ENCODE peak calls at places on chromosomes 7 and 10, in seven cellular contexts. One of them, this sample, is unnamed.

GRCh38 chr10:63766766-63767505 is 245.7 kb downstream of the REEP3 start:
- DNase-seq in foreskin fibroblast: no peak
- DNase-seq in HFF-Myc: no peak
- DNase-seq in NCI-H748 treated with DMSO at 0.1 percent for 48 hours: no peak
- DNase-seq in cardiac fibroblast: peak
- DNase-seq in mesenteric fat pad: no peak
- DNase-seq in stimulated activated CD4-positive, alpha-beta T cell treated with anti-CD3 and anti-CD28 coated beads, TNF-alpha, amount 100 ng/mL, for 1 hour: no peak
- DNase-seq in this sample: no peak

GRCh38 chr7:102451371-102452054 is 13.2 kb downstream of the ALKBH4 start:
- DNase-seq in mesenteric fat pad: no peak
- DNase-seq in cardiac fibroblast: no peak
- DNase-seq in HFF-Myc: no peak
- DNase-seq in stimulated activated CD4-positive, alpha-beta T cell treated with anti-CD3 and anti-CD28 coated beads, TNF-alpha, amount 100 ng/mL, for 1 hour: no peak
- DNase-seq in foreskin fibroblast: no peak
- DNase-seq in NCI-H748 treated with DMSO at 0.1 percent for 48 hours: peak
- DNase-seq in this sample: no peak

GRCh38 chr10:108598320-108598695 is 1325.0 kb downstream of the XPNPEP1 start:
- DNase-seq in foreskin fibroblast: no peak
- DNase-seq in NCI-H748 treated with DMSO at 0.1 percent for 48 hours: no peak
- DNase-seq in stimulated activated CD4-positive, alpha-beta T cell treated with anti-CD3 and anti-CD28 coated beads, TNF-alpha, amount 100 ng/mL, for 1 hour: no peak
- DNase-seq in mesenteric fat pad: no peak
- DNase-seq in cardiac fibroblast: no peak
- DNase-seq in HFF-Myc: no peak
- DNase-seq in this sample: no peak

GRCh38 chr7:132386249-132386681 is 190.0 kb downstream of the PLXNA4 start:
- DNase-seq in cardiac fibroblast: peak
- DNase-seq in stimulated activated CD4-positive, alpha-beta T cell treated with anti-CD3 and anti-CD28 coated beads, TNF-alpha, amount 100 ng/mL, for 1 hour: no peak
- DNase-seq in HFF-Myc: no peak
- DNase-seq in mesenteric fat pad: peak
- DNase-seq in foreskin fibroblast: no peak
- DNase-seq in NCI-H748 treated with DMSO at 0.1 percent for 48 hours: peak
- DNase-seq in this sample: no peak

GRCh38 chr7:26657139-26657753 is 207.1 kb downstream of the SKAP2 start:
- DNase-seq in HFF-Myc: no peak
- DNase-seq in stimulated activated CD4-positive, alpha-beta T cell treated with anti-CD3 and anti-CD28 coated beads, TNF-alpha, amount 100 ng/mL, for 1 hour: no peak
- DNase-seq in cardiac fibroblast: no peak
- DNase-seq in foreskin fibroblast: no peak
- DNase-seq in mesenteric fat pad: no peak
- DNase-seq in NCI-H748 treated with DMSO at 0.1 percent for 48 hours: no peak
- DNase-seq in this sample: no peak

GRCh38 chr7:143901360-143901709 is 641 bp downstream of the TCAF1 start:
- DNase-seq in stimulated activated CD4-positive, alpha-beta T cell treated with anti-CD3 and anti-CD28 coated beads, TNF-alpha, amount 100 ng/mL, for 1 hour: no peak
- DNase-seq in mesenteric fat pad: no peak
- DNase-seq in NCI-H748 treated with DMSO at 0.1 percent for 48 hours: no peak
- DNase-seq in HFF-Myc: no peak
- DNase-seq in cardiac fibroblast: peak
- DNase-seq in foreskin fibroblast: peak
- DNase-seq in this sample: peak

GRCh38 chr7:3455826-3456444 is 154.9 kb downstream of the SDK1 start:
- DNase-seq in mesenteric fat pad: no peak
- DNase-seq in HFF-Myc: no peak
- DNase-seq in stimulated activated CD4-positive, alpha-beta T cell treated with anti-CD3 and anti-CD28 coated beads, TNF-alpha, amount 100 ng/mL, for 1 hour: no peak
- DNase-seq in NCI-H748 treated with DMSO at 0.1 percent for 48 hours: no peak
- DNase-seq in cardiac fibroblast: peak
- DNase-seq in foreskin fibroblast: peak
- DNase-seq in this sample: no peak

GRCh38 chr7:146606628-146607027 is 490.0 kb downstream of the CNTNAP2 start:
- DNase-seq in stimulated activated CD4-positive, alpha-beta T cell treated with anti-CD3 and anti-CD28 coated beads, TNF-alpha, amount 100 ng/mL, for 1 hour: no peak
- DNase-seq in HFF-Myc: no peak
- DNase-seq in cardiac fibroblast: no peak
- DNase-seq in foreskin fibroblast: no peak
- DNase-seq in mesenteric fat pad: no peak
- DNase-seq in NCI-H748 treated with DMSO at 0.1 percent for 48 hours: no peak
- DNase-seq in this sample: no peak

GRCh38 chr10:19749185-19749729 is 67.0 kb upstream of the PLXDC2 start:
- DNase-seq in NCI-H748 treated with DMSO at 0.1 percent for 48 hours: no peak
- DNase-seq in mesenteric fat pad: no peak
- DNase-seq in stimulated activated CD4-positive, alpha-beta T cell treated with anti-CD3 and anti-CD28 coated beads, TNF-alpha, amount 100 ng/mL, for 1 hour: no peak
- DNase-seq in foreskin fibroblast: peak
- DNase-seq in HFF-Myc: no peak
- DNase-seq in cardiac fibroblast: peak
- DNase-seq in this sample: no peak

GRCh38 chr10:108632044-108632443 is 1291.3 kb downstream of the XPNPEP1 start:
- DNase-seq in NCI-H748 treated with DMSO at 0.1 percent for 48 hours: no peak
- DNase-seq in mesenteric fat pad: no peak
- DNase-seq in stimulated activated CD4-positive, alpha-beta T cell treated with anti-CD3 and anti-CD28 coated beads, TNF-alpha, amount 100 ng/mL, for 1 hour: no peak
- DNase-seq in cardiac fibroblast: no peak
- DNase-seq in HFF-Myc: no peak
- DNase-seq in foreskin fibroblast: no peak
- DNase-seq in this sample: no peak

GRCh38 chr7:29297194-29297890 is 102.8 kb downstream of the CHN2 start:
- DNase-seq in mesenteric fat pad: no peak
- DNase-seq in HFF-Myc: no peak
- DNase-seq in stimulated activated CD4-positive, alpha-beta T cell treated with anti-CD3 and anti-CD28 coated beads, TNF-alpha, amount 100 ng/mL, for 1 hour: no peak
- DNase-seq in cardiac fibroblast: no peak
- DNase-seq in foreskin fibroblast: no peak
- DNase-seq in NCI-H748 treated with DMSO at 0.1 percent for 48 hours: no peak
- DNase-seq in this sample: no peak

GRCh38 chr10:10460452-10460851 is 557.2 kb upstream of the CELF2 start:
- DNase-seq in HFF-Myc: no peak
- DNase-seq in stimulated activated CD4-positive, alpha-beta T cell treated with anti-CD3 and anti-CD28 coated beads, TNF-alpha, amount 100 ng/mL, for 1 hour: no peak
- DNase-seq in NCI-H748 treated with DMSO at 0.1 percent for 48 hours: no peak
- DNase-seq in mesenteric fat pad: no peak
- DNase-seq in cardiac fibroblast: peak
- DNase-seq in foreskin fibroblast: no peak
- DNase-seq in this sample: no peak

GRCh38 chr7:158729646-158730382 is 25.2 kb upstream of the NCAPG2 start:
- DNase-seq in mesenteric fat pad: no peak
- DNase-seq in foreskin fibroblast: no peak
- DNase-seq in HFF-Myc: no peak
- DNase-seq in NCI-H748 treated with DMSO at 0.1 percent for 48 hours: no peak
- DNase-seq in cardiac fibroblast: no peak
- DNase-seq in stimulated activated CD4-positive, alpha-beta T cell treated with anti-CD3 and anti-CD28 coated beads, TNF-alpha, amount 100 ng/mL, for 1 hour: no peak
- DNase-seq in this sample: no peak

GRCh38 chr7:55280031-55280454 is 85.1 kb upstream of the LANCL2 start:
- DNase-seq in mesenteric fat pad: peak
- DNase-seq in HFF-Myc: peak
- DNase-seq in stimulated activated CD4-positive, alpha-beta T cell treated with anti-CD3 and anti-CD28 coated beads, TNF-alpha, amount 100 ng/mL, for 1 hour: no peak
- DNase-seq in foreskin fibroblast: peak
- DNase-seq in cardiac fibroblast: peak
- DNase-seq in NCI-H748 treated with DMSO at 0.1 percent for 48 hours: peak
- DNase-seq in this sample: no peak

GRCh38 chr10:77877461-77878344 is 48.9 kb downstream of the DLG5 start:
- DNase-seq in HFF-Myc: no peak
- DNase-seq in foreskin fibroblast: peak
- DNase-seq in mesenteric fat pad: no peak
- DNase-seq in stimulated activated CD4-positive, alpha-beta T cell treated with anti-CD3 and anti-CD28 coated beads, TNF-alpha, amount 100 ng/mL, for 1 hour: no peak
- DNase-seq in NCI-H748 treated with DMSO at 0.1 percent for 48 hours: no peak
- DNase-seq in cardiac fibroblast: peak
- DNase-seq in this sample: no peak

GRCh38 chr10:118504044-118504944 is 91.2 kb downstream of the PRLHR start:
- DNase-seq in foreskin fibroblast: no peak
- DNase-seq in cardiac fibroblast: peak
- DNase-seq in NCI-H748 treated with DMSO at 0.1 percent for 48 hours: peak
- DNase-seq in stimulated activated CD4-positive, alpha-beta T cell treated with anti-CD3 and anti-CD28 coated beads, TNF-alpha, amount 100 ng/mL, for 1 hour: no peak
- DNase-seq in mesenteric fat pad: no peak
- DNase-seq in HFF-Myc: peak
- DNase-seq in this sample: no peak

GRCh38 chr10:78029294-78030226 is at the start of gene POLR3A:
- DNase-seq in stimulated activated CD4-positive, alpha-beta T cell treated with anti-CD3 and anti-CD28 coated beads, TNF-alpha, amount 100 ng/mL, for 1 hour: peak
- DNase-seq in NCI-H748 treated with DMSO at 0.1 percent for 48 hours: peak
- DNase-seq in mesenteric fat pad: peak
- DNase-seq in HFF-Myc: peak
- DNase-seq in cardiac fibroblast: peak
- DNase-seq in foreskin fibroblast: peak
- DNase-seq in this sample: peak

GRCh38 chr7:155750255-155751125 is 61.8 kb downstream of the SHH start:
- DNase-seq in mesenteric fat pad: no peak
- DNase-seq in NCI-H748 treated with DMSO at 0.1 percent for 48 hours: no peak
- DNase-seq in HFF-Myc: no peak
- DNase-seq in cardiac fibroblast: no peak
- DNase-seq in foreskin fibroblast: no peak
- DNase-seq in stimulated activated CD4-positive, alpha-beta T cell treated with anti-CD3 and anti-CD28 coated beads, TNF-alpha, amount 100 ng/mL, for 1 hour: no peak
- DNase-seq in this sample: no peak